ENCODE peak calls at places on chromosomes 6 and 20, in five cellular contexts. M is stimulated activated CD4-positive, alpha-beta T cell treated with anti-CD3 and anti-CD28 coated beads, Interleukin-4, amount 100 ng/mL, for 48 hours; V is endothelial cell; L is uterus; U is activated naive CD4-positive, alpha-beta T cell treated with Interleukin-2 at 50 U/mL for 16 hours. W is an unnamed sample.
A peak's percentile ranks its signal among the peaks of the same experiment; 100 is the strongest.

GRCh38 chr6:52089758-52090348 is 2.4 kb upstream of the PKHD1 start:
- DNase-seq in M (no peak), V (no peak), L (no peak), U (no peak), W (peak; percentile 5)

GRCh38 chr6:706161-706560 is 13.2 kb upstream of the EXOC2 start:
- DNase-seq in M (no peak), V (no peak), L (no peak), U (no peak), W (no peak)

GRCh38 chr6:57421503-57421902 is 104.1 kb downstream of the PRIM2 start:
- DNase-seq in M (no peak), V (no peak), L (no peak), U (no peak), W (no peak)

GRCh38 chr6:23533954-23534725 is 591.9 kb upstream of the NRSN1 start:
- DNase-seq in M (no peak), V (no peak), L (no peak), U (no peak), W (no peak)

GRCh38 chr6:7827142-7827541 is 83.4 kb downstream of the TXNDC5 start:
- DNase-seq in M (no peak), V (no peak), L (no peak), U (no peak), W (no peak)

GRCh38 chr6:163170294-163170883 is 244.1 kb upstream of the QKI start:
- DNase-seq in M (peak; percentile 3), V (no peak), L (no peak), U (peak; percentile 4), W (no peak)

GRCh38 chr20:43682446-43682845 is 15.5 kb downstream of the MYBL2 start:
- DNase-seq in M (no peak), V (no peak), L (no peak), U (no peak), W (no peak)

GRCh38 chr6:4085329-4085695 is 6.4 kb upstream of the FAM217A start:
- DNase-seq in M (no peak), V (no peak), L (no peak), U (no peak), W (no peak)

GRCh38 chr20:9723501-9723900 is 115.4 kb downstream of the PAK5 start:
- DNase-seq in M (no peak), V (no peak), L (no peak), U (no peak), W (no peak)

W was measured in amniotic epithelial cell.